ENCODE peak calls at places on chromosome X, in ten cellular contexts. One of them, this sample, is unnamed.

GRCh38 chrX:148784137-148784536 is 283.7 kb downstream of the AFF2 start:
- DNase-seq in Peyer's patch: no peak
- DNase-seq in colonic mucosa: no peak
- DNase-seq in cardiac muscle cell: no peak
- DNase-seq in tibial artery: no peak
- DNase-seq in fibroblast of mammary gland: no peak
- DNase-seq in thyroid gland: no peak
- DNase-seq in astrocyte of the spinal cord: no peak
- DNase-seq in fibroblast of lung: no peak
- DNase-seq in right lobe of liver: no peak
- DNase-seq in this sample: no peak

GRCh38 chrX:151488677-151489076 is 74.8 kb upstream of the PASD1 start:
- DNase-seq in tibial artery: no peak
- DNase-seq in right lobe of liver: no peak
- DNase-seq in fibroblast of lung: no peak
- DNase-seq in thyroid gland: no peak
- DNase-seq in Peyer's patch: no peak
- DNase-seq in astrocyte of the spinal cord: no peak
- DNase-seq in colonic mucosa: no peak
- DNase-seq in cardiac muscle cell: no peak
- DNase-seq in fibroblast of mammary gland: no peak
- DNase-seq in this sample: no peak

GRCh38 chrX:7133036-7133412 is 14.5 kb upstream of the STS start:
- DNase-seq in fibroblast of lung: no peak
- DNase-seq in cardiac muscle cell: peak
- DNase-seq in colonic mucosa: no peak
- DNase-seq in Peyer's patch: no peak
- DNase-seq in fibroblast of mammary gland: peak
- DNase-seq in astrocyte of the spinal cord: peak
- DNase-seq in right lobe of liver: peak
- DNase-seq in tibial artery: no peak
- DNase-seq in thyroid gland: no peak
- DNase-seq in this sample: no peak

GRCh38 chrX:15579778-15580747 is 20.7 kb downstream of the ACE2 start:
- DNase-seq in Peyer's patch: peak
- DNase-seq in thyroid gland: peak
- DNase-seq in fibroblast of mammary gland: no peak
- DNase-seq in fibroblast of lung: peak
- DNase-seq in tibial artery: no peak
- DNase-seq in right lobe of liver: no peak
- DNase-seq in astrocyte of the spinal cord: peak
- DNase-seq in colonic mucosa: no peak
- DNase-seq in cardiac muscle cell: peak
- DNase-seq in this sample: no peak

GRCh38 chrX:55981603-55982002 is 250.6 kb upstream of the KLF8 start:
- DNase-seq in cardiac muscle cell: no peak
- DNase-seq in fibroblast of lung: no peak
- DNase-seq in thyroid gland: no peak
- DNase-seq in astrocyte of the spinal cord: no peak
- DNase-seq in colonic mucosa: no peak
- DNase-seq in tibial artery: no peak
- DNase-seq in right lobe of liver: no peak
- DNase-seq in Peyer's patch: no peak
- DNase-seq in fibroblast of mammary gland: no peak
- DNase-seq in this sample: no peak

GRCh38 chrX:148492057-148492456 is 8.4 kb upstream of the AFF2 start:
- DNase-seq in astrocyte of the spinal cord: no peak
- DNase-seq in tibial artery: no peak
- DNase-seq in colonic mucosa: no peak
- DNase-seq in cardiac muscle cell: no peak
- DNase-seq in thyroid gland: no peak
- DNase-seq in fibroblast of lung: no peak
- DNase-seq in right lobe of liver: no peak
- DNase-seq in Peyer's patch: no peak
- DNase-seq in fibroblast of mammary gland: no peak
- DNase-seq in this sample: no peak

GRCh38 chrX:18810416-18810815 is 103.0 kb downstream of the PPEF1 start:
- DNase-seq in cardiac muscle cell: no peak
- DNase-seq in right lobe of liver: no peak
- DNase-seq in Peyer's patch: no peak
- DNase-seq in fibroblast of lung: no peak
- DNase-seq in astrocyte of the spinal cord: no peak
- DNase-seq in tibial artery: no peak
- DNase-seq in thyroid gland: no peak
- DNase-seq in colonic mucosa: no peak
- DNase-seq in fibroblast of mammary gland: no peak
- DNase-seq in this sample: no peak

GRCh38 chrX:31506360-31506759 is 434.5 kb upstream of the FTHL17 start:
- DNase-seq in fibroblast of mammary gland: no peak
- DNase-seq in right lobe of liver: no peak
- DNase-seq in fibroblast of lung: no peak
- DNase-seq in colonic mucosa: no peak
- DNase-seq in Peyer's patch: no peak
- DNase-seq in tibial artery: no peak
- DNase-seq in thyroid gland: no peak
- DNase-seq in astrocyte of the spinal cord: no peak
- DNase-seq in cardiac muscle cell: peak
- DNase-seq in this sample: no peak

GRCh38 chrX:18888281-18888680 is 95.6 kb downstream of the PHKA2 start:
- DNase-seq in thyroid gland: no peak
- DNase-seq in cardiac muscle cell: no peak
- DNase-seq in colonic mucosa: no peak
- DNase-seq in fibroblast of lung: no peak
- DNase-seq in Peyer's patch: no peak
- DNase-seq in fibroblast of mammary gland: no peak
- DNase-seq in astrocyte of the spinal cord: no peak
- DNase-seq in tibial artery: no peak
- DNase-seq in right lobe of liver: no peak
- DNase-seq in this sample: no peak

GRCh38 chrX:49300703-49301102 is 2.7 kb upstream of the GAGE10 start:
- DNase-seq in colonic mucosa: no peak
- DNase-seq in astrocyte of the spinal cord: no peak
- DNase-seq in fibroblast of mammary gland: no peak
- DNase-seq in thyroid gland: no peak
- DNase-seq in right lobe of liver: no peak
- DNase-seq in Peyer's patch: no peak
- DNase-seq in cardiac muscle cell: no peak
- DNase-seq in fibroblast of lung: no peak
- DNase-seq in tibial artery: no peak
- DNase-seq in this sample: no peak

GRCh38 chrX:54473993-54474859 is 21.8 kb downstream of the FGD1 start:
- DNase-seq in thyroid gland: no peak
- DNase-seq in astrocyte of the spinal cord: no peak
- DNase-seq in fibroblast of lung: no peak
- DNase-seq in fibroblast of mammary gland: no peak
- DNase-seq in Peyer's patch: no peak
- DNase-seq in right lobe of liver: no peak
- DNase-seq in colonic mucosa: no peak
- DNase-seq in cardiac muscle cell: no peak
- DNase-seq in tibial artery: no peak
- DNase-seq in this sample: no peak

GRCh38 chrX:21529771-21530170 is 128.4 kb downstream of the KLHL34 start:
- DNase-seq in right lobe of liver: no peak
- DNase-seq in tibial artery: no peak
- DNase-seq in Peyer's patch: no peak
- DNase-seq in thyroid gland: no peak
- DNase-seq in colonic mucosa: no peak
- DNase-seq in fibroblast of mammary gland: peak
- DNase-seq in cardiac muscle cell: no peak
- DNase-seq in astrocyte of the spinal cord: peak
- DNase-seq in fibroblast of lung: peak
- DNase-seq in this sample: no peak

GRCh38 chrX:7091923-7092322 is 55.6 kb upstream of the STS start:
- DNase-seq in Peyer's patch: no peak
- DNase-seq in tibial artery: no peak
- DNase-seq in colonic mucosa: no peak
- DNase-seq in right lobe of liver: no peak
- DNase-seq in astrocyte of the spinal cord: no peak
- DNase-seq in thyroid gland: no peak
- DNase-seq in cardiac muscle cell: no peak
- DNase-seq in fibroblast of lung: no peak
- DNase-seq in fibroblast of mammary gland: no peak
- DNase-seq in this sample: peak

GRCh38 chrX:11407331-11408110 is 114.3 kb downstream of the AMELX start:
- DNase-seq in fibroblast of mammary gland: no peak
- DNase-seq in astrocyte of the spinal cord: no peak
- DNase-seq in fibroblast of lung: no peak
- DNase-seq in right lobe of liver: no peak
- DNase-seq in colonic mucosa: no peak
- DNase-seq in thyroid gland: no peak
- DNase-seq in cardiac muscle cell: peak
- DNase-seq in Peyer's patch: no peak
- DNase-seq in tibial artery: no peak
- DNase-seq in this sample: no peak

GRCh38 chrX:153875391-153876111 is 10.4 kb downstream of the L1CAM start:
- DNase-seq in Peyer's patch: peak
- DNase-seq in cardiac muscle cell: peak
- DNase-seq in astrocyte of the spinal cord: peak
- DNase-seq in colonic mucosa: peak
- DNase-seq in tibial artery: no peak
- DNase-seq in thyroid gland: peak
- DNase-seq in right lobe of liver: peak
- DNase-seq in fibroblast of lung: peak
- DNase-seq in fibroblast of mammary gland: peak
- DNase-seq in this sample: no peak

GRCh38 chrX:39161856-39162255 is 360.6 kb downstream of the MID1IP1 start:
- DNase-seq in astrocyte of the spinal cord: no peak
- DNase-seq in right lobe of liver: no peak
- DNase-seq in Peyer's patch: no peak
- DNase-seq in cardiac muscle cell: no peak
- DNase-seq in fibroblast of lung: no peak
- DNase-seq in fibroblast of mammary gland: no peak
- DNase-seq in colonic mucosa: no peak
- DNase-seq in tibial artery: no peak
- DNase-seq in thyroid gland: no peak
- DNase-seq in this sample: no peak

GRCh38 chrX:39165185-39165584 is 363.9 kb downstream of the MID1IP1 start:
- DNase-seq in astrocyte of the spinal cord: no peak
- DNase-seq in fibroblast of mammary gland: no peak
- DNase-seq in right lobe of liver: no peak
- DNase-seq in cardiac muscle cell: no peak
- DNase-seq in Peyer's patch: no peak
- DNase-seq in thyroid gland: no peak
- DNase-seq in colonic mucosa: no peak
- DNase-seq in tibial artery: no peak
- DNase-seq in fibroblast of lung: no peak
- DNase-seq in this sample: no peak

GRCh38 chrX:39164212-39164611 is 363.0 kb downstream of the MID1IP1 start:
- DNase-seq in thyroid gland: peak
- DNase-seq in cardiac muscle cell: no peak
- DNase-seq in astrocyte of the spinal cord: no peak
- DNase-seq in colonic mucosa: no peak
- DNase-seq in tibial artery: no peak
- DNase-seq in fibroblast of mammary gland: no peak
- DNase-seq in fibroblast of lung: no peak
- DNase-seq in Peyer's patch: no peak
- DNase-seq in right lobe of liver: no peak
- DNase-seq in this sample: no peak

GRCh38 chrX:39163585-39163984 is 362.3 kb downstream of the MID1IP1 start:
- DNase-seq in cardiac muscle cell: no peak
- DNase-seq in colonic mucosa: no peak
- DNase-seq in fibroblast of mammary gland: no peak
- DNase-seq in Peyer's patch: no peak
- DNase-seq in fibroblast of lung: no peak
- DNase-seq in right lobe of liver: no peak
- DNase-seq in astrocyte of the spinal cord: no peak
- DNase-seq in tibial artery: no peak
- DNase-seq in thyroid gland: no peak
- DNase-seq in this sample: no peak

DNA sequence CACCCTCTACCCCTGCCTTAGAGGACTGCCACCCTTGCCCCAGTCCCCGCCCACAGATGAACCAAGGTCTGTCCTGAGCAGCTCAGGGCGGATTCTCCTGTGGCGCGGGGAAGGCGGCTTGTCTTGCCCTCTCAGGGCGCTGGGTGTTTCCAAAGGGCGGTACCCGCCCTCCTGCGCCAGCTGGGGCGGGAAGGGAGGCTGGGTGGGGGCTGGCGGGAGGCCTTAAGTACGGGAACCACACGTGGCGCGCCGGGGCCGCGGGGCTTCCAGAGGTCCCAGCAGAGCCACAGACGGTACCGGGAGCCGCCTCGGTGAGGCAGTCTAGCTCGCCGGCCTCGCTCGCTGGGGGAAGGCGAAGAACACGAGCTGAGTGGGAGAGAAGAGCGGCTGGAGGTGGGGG is 361.1 kb downstream of the MID1IP1 start:
- DNase-seq in tibial artery: no peak
- DNase-seq in cardiac muscle cell: no peak
- DNase-seq in astrocyte of the spinal cord: no peak
- DNase-seq in Peyer's patch: peak
- DNase-seq in colonic mucosa: peak
- DNase-seq in right lobe of liver: peak
- DNase-seq in fibroblast of lung: no peak
- DNase-seq in fibroblast of mammary gland: no peak
- DNase-seq in thyroid gland: no peak
- DNase-seq in this sample: no peak
- H3K4me3 ChIP-seq in tibial artery: peak
- H3K4me3 ChIP-seq in cardiac muscle cell: no peak
- H3K4me3 ChIP-seq in astrocyte of the spinal cord: no peak
- H3K4me3 ChIP-seq in Peyer's patch: no peak
- H3K4me3 ChIP-seq in colonic mucosa: no peak
- H3K4me3 ChIP-seq in right lobe of liver: no peak
- H3K4me3 ChIP-seq in fibroblast of lung: no peak
- H3K4me3 ChIP-seq in fibroblast of mammary gland: no peak
- H3K4me3 ChIP-seq in thyroid gland: no peak
- H3K4me3 ChIP-seq in this sample: no peak

GRCh38 chrX:114583646-114584433 is at the start of gene HTR2C:
- DNase-seq in cardiac muscle cell: no peak
- DNase-seq in thyroid gland: no peak
- DNase-seq in Peyer's patch: no peak
- DNase-seq in astrocyte of the spinal cord: no peak
- DNase-seq in colonic mucosa: no peak
- DNase-seq in fibroblast of mammary gland: no peak
- DNase-seq in fibroblast of lung: no peak
- DNase-seq in tibial artery: no peak
- DNase-seq in right lobe of liver: no peak
- DNase-seq in this sample: no peak
- TF ChIP-seq CTCF in cardiac muscle cell: no peak
- TF ChIP-seq CTCF in thyroid gland: no peak
- TF ChIP-seq CTCF in Peyer's patch: no peak
- TF ChIP-seq CTCF in astrocyte of the spinal cord: no peak
- TF ChIP-seq CTCF in colonic mucosa: no peak
- TF ChIP-seq CTCF in fibroblast of mammary gland: no peak
- TF ChIP-seq CTCF in fibroblast of lung: no peak
- TF ChIP-seq CTCF in tibial artery: no peak
- TF ChIP-seq CTCF in right lobe of liver: no peak
- TF ChIP-seq CTCF in this sample: no peak

GRCh38 chrX:2501246-2502102 is 698 bp upstream of the DHRSX start:
- DNase-seq in fibroblast of lung: no peak
- DNase-seq in cardiac muscle cell: no peak
- DNase-seq in right lobe of liver: peak
- DNase-seq in Peyer's patch: no peak
- DNase-seq in astrocyte of the spinal cord: no peak
- DNase-seq in thyroid gland: no peak
- DNase-seq in fibroblast of mammary gland: no peak
- DNase-seq in colonic mucosa: no peak
- DNase-seq in tibial artery: no peak
- DNase-seq in this sample: no peak
- H3K4me3 ChIP-seq in fibroblast of lung: peak
- H3K4me3 ChIP-seq in cardiac muscle cell: peak
- H3K4me3 ChIP-seq in right lobe of liver: no peak
- H3K4me3 ChIP-seq in Peyer's patch: peak
- H3K4me3 ChIP-seq in astrocyte of the spinal cord: peak
- H3K4me3 ChIP-seq in thyroid gland: no peak
- H3K4me3 ChIP-seq in fibroblast of mammary gland: peak
- H3K4me3 ChIP-seq in colonic mucosa: no peak
- H3K4me3 ChIP-seq in tibial artery: peak
- H3K4me3 ChIP-seq in this sample: peak

GRCh38 chrX:12709047-12709446 is 82.2 kb upstream of the PRPS2 start:
- DNase-seq in fibroblast of mammary gland: no peak
- DNase-seq in tibial artery: no peak
- DNase-seq in thyroid gland: no peak
- DNase-seq in cardiac muscle cell: no peak
- DNase-seq in right lobe of liver: no peak
- DNase-seq in colonic mucosa: no peak
- DNase-seq in Peyer's patch: no peak
- DNase-seq in fibroblast of lung: no peak
- DNase-seq in astrocyte of the spinal cord: no peak
- DNase-seq in this sample: no peak
- TF ChIP-seq CTCF in fibroblast of mammary gland: no peak
- TF ChIP-seq CTCF in tibial artery: no peak
- TF ChIP-seq CTCF in thyroid gland: no peak
- TF ChIP-seq CTCF in cardiac muscle cell: no peak
- TF ChIP-seq CTCF in right lobe of liver: no peak
- TF ChIP-seq CTCF in colonic mucosa: no peak
- TF ChIP-seq CTCF in Peyer's patch: no peak
- TF ChIP-seq CTCF in fibroblast of lung: no peak
- TF ChIP-seq CTCF in astrocyte of the spinal cord: no peak
- TF ChIP-seq CTCF in this sample: no peak

This sample was measured in LNCaP clone FGC.